ENCODE peak calls at places on chromosomes 12 and 14, in four cellular contexts. One of them, this sample, is unnamed.

GRCh38 chr12:75893758-75894157 is 137.8 kb downstream of the PHLDA1 start:
- DNase-seq in WTC11: no peak
- DNase-seq in SK-N-SH: no peak
- DNase-seq in H1: no peak
- DNase-seq in this sample: no peak

GRCh38 chr14:68795602-68796417 is 2.9 kb upstream of the ZFP36L1 start:
- DNase-seq in WTC11: peak; percentile 88
- DNase-seq in SK-N-SH: peak; percentile 86
- DNase-seq in H1: peak; percentile 86
- DNase-seq in this sample: peak; percentile 76

GRCh38 chr12:78916845-78917480 is 52.4 kb downstream of the SYT1 start:
- DNase-seq in WTC11: no peak
- DNase-seq in SK-N-SH: no peak
- DNase-seq in H1: no peak
- DNase-seq in this sample: no peak

GRCh38 chr14:63006515-63006914 is 38.7 kb downstream of the KCNH5 start:
- DNase-seq in WTC11: no peak
- DNase-seq in SK-N-SH: no peak
- DNase-seq in H1: no peak
- DNase-seq in this sample: no peak

GRCh38 chr14:94390372-94391086 is 2.1 kb upstream of the SERPINA1 start:
- DNase-seq in WTC11: no peak
- DNase-seq in SK-N-SH: no peak
- DNase-seq in H1: no peak
- DNase-seq in this sample: no peak

GRCh38 chr12:579450-580110 is 83.7 kb downstream of the NINJ2 start:
- DNase-seq in WTC11: no peak
- DNase-seq in SK-N-SH: no peak
- DNase-seq in H1: no peak
- DNase-seq in this sample: no peak

GRCh38 chr12:66638666-66639065 is 40.2 kb downstream of the GRIP1 start:
- DNase-seq in WTC11: no peak
- DNase-seq in SK-N-SH: no peak
- DNase-seq in H1: no peak
- DNase-seq in this sample: no peak

GRCh38 chr14:99574099-99574880 is 29.7 kb downstream of the CCDC85C start:
- DNase-seq in WTC11: peak; percentile 56
- DNase-seq in SK-N-SH: peak; percentile 69
- DNase-seq in H1: no peak
- DNase-seq in this sample: no peak

GRCh38 chr12:27193106-27193505 is 51.0 kb upstream of the STK38L start:
- DNase-seq in WTC11: no peak
- DNase-seq in SK-N-SH: no peak
- DNase-seq in H1: no peak
- DNase-seq in this sample: no peak

GRCh38 chr14:45968037-45968436 is 683.5 kb downstream of the RPL10L start:
- DNase-seq in WTC11: no peak
- DNase-seq in SK-N-SH: no peak
- DNase-seq in H1: no peak
- DNase-seq in this sample: no peak

GRCh38 chr14:46580941-46581671 is 70.5 kb downstream of the RPL10L start:
- DNase-seq in WTC11: peak; percentile 16
- DNase-seq in SK-N-SH: peak; percentile 0
- DNase-seq in H1: peak; percentile 51
- DNase-seq in this sample: peak; percentile 3

GRCh38 chr14:102046337-102047278 is 40.2 kb downstream of the HSP90AA1 start:
- DNase-seq in WTC11: peak; percentile 93
- DNase-seq in SK-N-SH: peak; percentile 85
- DNase-seq in H1: peak; percentile 81
- DNase-seq in this sample: peak; percentile 81

GRCh38 chr14:53938126-53938671 is 18.4 kb downstream of the BMP4 start:
- DNase-seq in WTC11: no peak
- DNase-seq in SK-N-SH: no peak
- DNase-seq in H1: no peak
- DNase-seq in this sample: no peak

GRCh38 chr12:119594772-119595445 is 1.3 kb downstream of the TMEM233 start:
- DNase-seq in WTC11: peak; percentile 37
- DNase-seq in SK-N-SH: peak; percentile 36
- DNase-seq in H1: peak; percentile 71
- DNase-seq in this sample: no peak

GRCh38 chr12:101414533-101415119 is 7.1 kb upstream of the ARL1 start:
- DNase-seq in WTC11: peak; percentile 15
- DNase-seq in SK-N-SH: peak; percentile 52
- DNase-seq in H1: no peak
- DNase-seq in this sample: peak; percentile 37

GRCh38 chr12:95590775-95591174 is 39.5 kb upstream of the USP44 start:
- DNase-seq in WTC11: no peak
- DNase-seq in SK-N-SH: no peak
- DNase-seq in H1: no peak
- DNase-seq in this sample: no peak

GRCh38 chr14:23930742-23931141 is 22.8 kb upstream of the DHRS4 start:
- DNase-seq in WTC11: no peak
- DNase-seq in SK-N-SH: no peak
- DNase-seq in H1: no peak
- DNase-seq in this sample: no peak

GRCh38 chr12:75996907-75997447 is 34.6 kb downstream of the PHLDA1 start:
- DNase-seq in WTC11: no peak
- DNase-seq in SK-N-SH: no peak
- DNase-seq in H1: no peak
- DNase-seq in this sample: no peak

GRCh38 chr12:114658002-114658441 is 26.0 kb downstream of the TBX3 start:
- DNase-seq in WTC11: no peak
- DNase-seq in SK-N-SH: no peak
- DNase-seq in H1: no peak
- DNase-seq in this sample: no peak

GRCh38 chr12:104520242-104520900 is 63.6 kb downstream of the CHST11 start:
- DNase-seq in WTC11: no peak
- DNase-seq in SK-N-SH: peak; percentile 39
- DNase-seq in H1: no peak
- DNase-seq in this sample: no peak

GRCh38 chr12:104676636-104677035 is 219.9 kb downstream of the CHST11 start:
- DNase-seq in WTC11: no peak
- DNase-seq in SK-N-SH: no peak
- DNase-seq in H1: no peak
- DNase-seq in this sample: no peak

GRCh38 chr14:94127330-94127729 is 2.1 kb downstream of the IFI27L2 start:
- DNase-seq in WTC11: no peak
- DNase-seq in SK-N-SH: no peak
- DNase-seq in H1: peak; percentile 17
- DNase-seq in this sample: no peak

GRCh38 chr14:54338696-54339317 is 58.0 kb upstream of the CDKN3 start:
- DNase-seq in WTC11: no peak
- DNase-seq in SK-N-SH: no peak
- DNase-seq in H1: no peak
- DNase-seq in this sample: no peak

GRCh38 chr12:120264086-120264485 is 1.4 kb downstream of the PXN start:
- DNase-seq in WTC11: no peak
- DNase-seq in SK-N-SH: no peak
- DNase-seq in H1: no peak
- DNase-seq in this sample: no peak

GRCh38 chr14:74739293-74740030 is 23.7 kb upstream of the YLPM1 start:
- DNase-seq in WTC11: no peak
- DNase-seq in SK-N-SH: no peak
- DNase-seq in H1: no peak
- DNase-seq in this sample: no peak

GRCh38 chr12:68913682-68914081 is 19.3 kb downstream of the CPM start:
- DNase-seq in WTC11: no peak
- DNase-seq in SK-N-SH: no peak
- DNase-seq in H1: no peak
- DNase-seq in this sample: no peak

GRCh38 chr12:25752910-25753309 is 199.8 kb upstream of the LMNTD1 start:
- DNase-seq in WTC11: no peak
- DNase-seq in SK-N-SH: no peak
- DNase-seq in H1: no peak
- DNase-seq in this sample: no peak

GRCh38 chr14:35365130-35366047 is 39.2 kb downstream of the NFKBIA start:
- DNase-seq in WTC11: no peak
- DNase-seq in SK-N-SH: no peak
- DNase-seq in H1: no peak
- DNase-seq in this sample: peak; percentile 71

GRCh38 chr14:91374897-91375747 is 42.5 kb downstream of the CCDC88C start:
- DNase-seq in WTC11: no peak
- DNase-seq in SK-N-SH: no peak
- DNase-seq in H1: no peak
- DNase-seq in this sample: no peak

GRCh38 chr12:26274441-26275312 is 79.3 kb downstream of the SSPN start:
- DNase-seq in WTC11: no peak
- DNase-seq in SK-N-SH: peak; percentile 17
- DNase-seq in H1: no peak
- DNase-seq in this sample: peak; percentile 74

GRCh38 chr12:122003646-122004611 is 17.8 kb upstream of the BCL7A start:
- DNase-seq in WTC11: no peak
- DNase-seq in SK-N-SH: no peak
- DNase-seq in H1: no peak
- DNase-seq in this sample: peak; percentile 36

GRCh38 chr14:61472801-61473376 is 151.5 kb downstream of the PRKCH start:
- DNase-seq in WTC11: no peak
- DNase-seq in SK-N-SH: no peak
- DNase-seq in H1: no peak
- DNase-seq in this sample: no peak

GRCh38 chr12:124380793-124381453 is 86.0 kb downstream of the RFLNA start:
- DNase-seq in WTC11: no peak
- DNase-seq in SK-N-SH: no peak
- DNase-seq in H1: no peak
- DNase-seq in this sample: no peak

GRCh38 chr12:112112423-112113132 is 4.0 kb upstream of the NAA25 start:
- DNase-seq in WTC11: no peak
- DNase-seq in SK-N-SH: no peak
- DNase-seq in H1: no peak
- DNase-seq in this sample: no peak

GRCh38 chr12:11884661-11885060 is 186.1 kb upstream of the BCL2L14 start:
- DNase-seq in WTC11: no peak
- DNase-seq in SK-N-SH: no peak
- DNase-seq in H1: no peak
- DNase-seq in this sample: no peak

GRCh38 chr14:101020971-101021370 is 117.4 kb upstream of the RTL1 start:
- DNase-seq in WTC11: no peak
- DNase-seq in SK-N-SH: no peak
- DNase-seq in H1: peak; percentile 17
- DNase-seq in this sample: no peak
- TF ChIP-seq TEAD4 in WTC11: no peak
- TF ChIP-seq TEAD4 in SK-N-SH: no peak
- TF ChIP-seq TEAD4 in H1: no peak
- TF ChIP-seq TEAD4 in this sample: no peak

DNA sequence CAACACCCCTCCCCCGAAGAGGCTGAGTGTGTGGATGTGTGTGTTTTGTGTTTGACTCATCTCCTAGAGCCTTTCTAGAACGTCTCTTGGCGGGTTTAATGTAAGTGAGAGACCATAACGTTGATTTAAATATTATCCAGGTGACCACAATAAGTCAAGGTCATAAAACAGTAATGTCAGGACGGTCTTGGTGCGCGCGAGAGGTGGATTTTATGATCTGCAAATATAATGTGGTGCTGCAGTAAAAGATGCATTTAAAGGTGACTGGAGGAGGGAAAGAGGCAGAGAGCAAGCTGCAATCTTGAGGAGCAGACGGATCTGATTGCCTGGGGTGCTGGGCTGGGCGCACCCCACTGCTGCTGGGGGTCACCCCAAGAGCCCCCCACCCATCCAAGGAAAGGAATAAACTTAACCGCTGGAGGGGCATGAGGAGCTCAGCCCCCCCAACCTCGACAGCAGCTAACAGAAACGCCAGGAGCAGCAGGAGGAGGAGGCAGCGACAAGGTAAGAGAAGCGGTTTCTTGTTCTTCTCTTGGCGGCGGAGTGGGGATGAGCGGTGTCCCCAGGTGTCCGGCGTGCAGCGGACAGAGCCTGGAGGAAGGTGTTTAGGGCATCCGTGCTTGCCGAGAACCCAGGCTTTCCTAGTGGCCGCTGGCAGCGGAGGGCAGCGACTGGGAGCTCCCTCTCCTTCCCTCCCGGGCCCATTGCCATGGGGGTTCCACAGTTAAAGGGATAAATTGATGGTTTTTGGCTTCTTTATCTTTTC is 5.5 kb downstream of the HOXC10 start:
- DNase-seq in WTC11: no peak
- DNase-seq in SK-N-SH: no peak
- DNase-seq in H1: no peak
- DNase-seq in this sample: no peak
- TF ChIP-seq TEAD4 in WTC11: no peak
- TF ChIP-seq TEAD4 in SK-N-SH: no peak
- TF ChIP-seq TEAD4 in H1: no peak
- TF ChIP-seq TEAD4 in this sample: no peak

DNA sequence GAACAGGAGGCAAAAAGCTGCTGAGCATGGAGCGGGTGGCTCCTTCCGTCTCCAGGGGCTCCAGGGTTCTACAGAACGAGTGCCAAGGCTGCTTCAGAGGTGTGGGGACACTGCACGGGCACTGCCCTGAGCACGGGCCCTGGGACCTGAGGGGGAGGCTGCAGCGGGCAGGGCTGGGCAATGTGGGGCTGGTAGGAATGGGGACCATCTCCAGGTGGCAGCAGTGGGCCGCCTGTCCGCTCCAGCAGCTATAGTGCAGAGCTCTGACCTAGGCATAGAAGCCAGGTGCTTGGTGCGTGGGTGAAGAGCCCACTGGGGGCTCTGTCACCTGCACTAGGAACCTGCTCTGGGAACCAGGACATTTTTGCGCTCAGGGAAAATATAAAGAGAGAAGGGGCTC is 22.3 kb downstream of the HDAC7 start:
- DNase-seq in WTC11: peak; percentile 69
- DNase-seq in SK-N-SH: peak; percentile 76
- DNase-seq in H1: peak; percentile 71
- DNase-seq in this sample: no peak
- TF ChIP-seq TEAD4 in WTC11: no peak
- TF ChIP-seq TEAD4 in SK-N-SH: no peak
- TF ChIP-seq TEAD4 in H1: no peak
- TF ChIP-seq TEAD4 in this sample: no peak

DNA sequence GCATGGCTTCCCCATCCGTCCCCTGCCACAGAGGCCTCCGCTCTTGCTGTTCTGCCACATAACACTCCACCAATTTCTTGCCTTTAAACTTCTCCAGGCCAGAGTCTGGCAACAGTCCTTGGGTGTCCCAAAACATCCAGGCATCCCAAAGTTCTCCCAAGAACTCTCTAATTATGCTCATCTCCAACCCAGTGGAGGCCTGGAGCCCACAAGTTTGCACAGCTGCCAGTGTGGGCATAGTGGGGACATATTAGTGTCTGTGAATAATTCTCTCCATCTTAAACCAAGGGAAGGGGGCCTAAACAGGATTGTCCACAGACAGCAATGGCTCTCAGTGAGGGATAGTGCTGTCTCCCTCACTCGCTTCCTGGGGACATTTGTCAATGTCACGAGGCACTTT is 124.8 kb downstream of the NUAK1 start:
- DNase-seq in WTC11: no peak
- DNase-seq in SK-N-SH: no peak
- DNase-seq in H1: no peak
- DNase-seq in this sample: no peak
- TF ChIP-seq TEAD4 in WTC11: no peak
- TF ChIP-seq TEAD4 in SK-N-SH: no peak
- TF ChIP-seq TEAD4 in H1: no peak
- TF ChIP-seq TEAD4 in this sample: no peak

This sample was measured in K562.